ENCODE peak calls at places on chromosome 6, in five cellular contexts. One of them, this sample, is unnamed. For H3K4me1, the result is how much of the 10 kb centered on the place peaks cover.

GRCh38 chr6:111533087-111533784 is 50.2 kb upstream of the REV3L start:
- DNase-seq in Panc1: no peak
- DNase-seq in prostate gland: no peak
- DNase-seq in spleen: no peak
- DNase-seq in colonic mucosa: no peak
- DNase-seq in this sample: no peak

GRCh38 chr6:34132486-34133185 is 13.3 kb downstream of the GRM4 start:
- DNase-seq in Panc1: no peak
- DNase-seq in prostate gland: no peak
- DNase-seq in spleen: no peak
- DNase-seq in colonic mucosa: no peak
- DNase-seq in this sample: no peak

GRCh38 chr6:147508073-147508870 is at the start of gene SAMD5:
- DNase-seq in Panc1: no peak
- DNase-seq in prostate gland: peak
- DNase-seq in spleen: peak
- DNase-seq in colonic mucosa: peak
- DNase-seq in this sample: peak

GRCh38 chr6:144646066-144646800 is 361.1 kb downstream of the UTRN start:
- DNase-seq in Panc1: no peak
- DNase-seq in prostate gland: no peak
- DNase-seq in spleen: no peak
- DNase-seq in colonic mucosa: no peak
- DNase-seq in this sample: no peak

GRCh38 chr6:39231844-39232243 is 2.6 kb upstream of the KCNK5 start:
- DNase-seq in Panc1: no peak
- DNase-seq in prostate gland: no peak
- DNase-seq in spleen: peak
- DNase-seq in colonic mucosa: no peak
- DNase-seq in this sample: no peak

GRCh38 chr6:8215631-8216030 is 113.3 kb upstream of the EEF1E1 start:
- DNase-seq in Panc1: no peak
- DNase-seq in prostate gland: no peak
- DNase-seq in spleen: no peak
- DNase-seq in colonic mucosa: no peak
- DNase-seq in this sample: no peak

GRCh38 chr6:127775371-127775770 is 125.5 kb downstream of the THEMIS start:
- DNase-seq in Panc1: no peak
- DNase-seq in prostate gland: no peak
- DNase-seq in spleen: no peak
- DNase-seq in colonic mucosa: no peak
- DNase-seq in this sample: no peak

GRCh38 chr6:11033825-11034224 is 10.3 kb downstream of the ELOVL2 start:
- DNase-seq in Panc1: no peak
- DNase-seq in prostate gland: no peak
- DNase-seq in spleen: no peak
- DNase-seq in colonic mucosa: no peak
- DNase-seq in this sample: no peak

GRCh38 chr6:2158596-2159271 is 86.7 kb downstream of the GMDS start:
- DNase-seq in Panc1: no peak
- DNase-seq in prostate gland: no peak
- DNase-seq in spleen: no peak
- DNase-seq in colonic mucosa: no peak
- DNase-seq in this sample: no peak

GRCh38 chr6:74879234-74879633 is 326.6 kb downstream of the COL12A1 start:
- DNase-seq in Panc1: no peak
- DNase-seq in prostate gland: no peak
- DNase-seq in spleen: no peak
- DNase-seq in colonic mucosa: no peak
- DNase-seq in this sample: no peak

GRCh38 chr6:97288188-97288587 is 5.2 kb upstream of the MMS22L start:
- DNase-seq in Panc1: no peak
- DNase-seq in prostate gland: no peak
- DNase-seq in spleen: no peak
- DNase-seq in colonic mucosa: no peak
- DNase-seq in this sample: no peak
- H3K4me3 ChIP-seq in Panc1: no peak
- H3K4me3 ChIP-seq in prostate gland: no peak
- H3K4me3 ChIP-seq in spleen: no peak
- H3K4me3 ChIP-seq in colonic mucosa: no peak
- H3K4me3 ChIP-seq in this sample: no peak

DNA sequence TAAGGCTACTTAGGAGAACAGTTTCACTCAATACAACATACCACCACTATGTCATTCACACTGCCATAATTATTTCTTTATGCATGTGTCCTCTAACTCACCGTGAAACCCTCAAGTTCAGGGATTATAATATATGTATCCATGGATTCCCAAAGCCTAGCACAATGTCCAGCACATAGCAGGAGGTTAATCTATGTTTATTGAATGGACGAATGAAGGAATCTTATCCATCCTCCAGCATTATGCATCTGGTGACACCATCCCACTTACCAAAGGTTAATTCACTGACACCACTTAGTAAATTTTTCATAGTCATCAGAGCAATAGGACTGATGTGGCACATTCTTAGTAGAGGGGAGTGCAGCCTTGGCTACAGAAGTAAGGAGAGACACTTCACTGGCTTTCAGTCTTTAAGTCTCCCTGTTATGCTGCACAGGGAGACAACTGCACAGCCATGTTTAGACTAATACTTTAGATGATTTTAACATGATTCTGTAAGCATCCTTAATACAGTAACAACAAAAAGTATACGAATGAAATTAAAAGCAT is 49.7 kb downstream of the EPHA7 start:
- DNase-seq in Panc1: no peak
- DNase-seq in prostate gland: no peak
- DNase-seq in spleen: no peak
- DNase-seq in colonic mucosa: no peak
- DNase-seq in this sample: no peak
- H3K27ac ChIP-seq in Panc1: no peak
- H3K27ac ChIP-seq in prostate gland: no peak
- H3K27ac ChIP-seq in spleen: no peak
- H3K27ac ChIP-seq in colonic mucosa: no peak
- H3K27ac ChIP-seq in this sample: no peak

DNA sequence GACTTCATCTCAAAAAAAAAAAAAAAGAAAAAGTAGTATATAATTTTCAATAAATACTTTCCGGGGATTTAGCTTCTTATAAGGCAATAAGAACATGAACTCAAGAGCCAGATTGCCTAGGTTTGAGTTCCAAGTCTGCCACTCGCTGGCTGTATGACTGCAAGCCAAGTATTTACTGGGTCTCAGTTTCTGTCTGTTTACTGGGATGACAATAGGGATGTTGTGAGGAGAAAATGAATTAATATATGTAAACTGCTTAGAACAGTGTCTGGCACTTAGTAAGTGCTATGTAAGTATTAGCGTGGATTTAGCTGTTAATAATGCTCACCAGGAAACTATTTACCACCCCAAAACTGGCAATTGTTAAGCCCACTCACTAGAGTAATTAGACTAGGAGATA is 26.9 kb upstream of the DST start:
- DNase-seq in Panc1: no peak
- DNase-seq in prostate gland: no peak
- DNase-seq in spleen: no peak
- DNase-seq in colonic mucosa: no peak
- DNase-seq in this sample: no peak
- H3K4me1 ChIP-seq in Panc1: under half
- H3K4me1 ChIP-seq in prostate gland: under half
- H3K4me1 ChIP-seq in spleen: under half
- H3K4me1 ChIP-seq in colonic mucosa: under half
- H3K4me1 ChIP-seq in this sample: under half

DNA sequence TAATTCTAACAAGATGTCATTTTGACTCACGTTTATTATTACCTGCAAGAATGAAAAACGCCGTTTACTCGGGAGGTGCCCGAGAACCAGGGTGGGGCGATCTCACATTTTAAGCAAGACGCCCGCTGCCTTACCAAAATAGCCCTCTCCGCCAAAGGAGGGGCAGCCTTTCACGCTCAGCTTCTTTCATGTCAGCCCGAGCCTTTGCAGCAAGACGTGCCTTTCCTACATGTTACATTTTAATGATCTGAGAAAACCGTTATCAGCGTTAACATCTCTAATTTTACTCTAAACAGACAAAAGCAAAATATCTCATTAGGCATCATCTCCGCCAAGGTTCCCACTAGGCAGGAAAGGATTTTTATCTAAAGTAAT is 2.0 kb downstream of the BACH2 start:
- DNase-seq in Panc1: no peak
- DNase-seq in prostate gland: no peak
- DNase-seq in spleen: peak
- DNase-seq in colonic mucosa: no peak
- DNase-seq in this sample: no peak
- H3K4me3 ChIP-seq in Panc1: peak
- H3K4me3 ChIP-seq in prostate gland: peak
- H3K4me3 ChIP-seq in spleen: peak
- H3K4me3 ChIP-seq in colonic mucosa: peak
- H3K4me3 ChIP-seq in this sample: peak

DNA sequence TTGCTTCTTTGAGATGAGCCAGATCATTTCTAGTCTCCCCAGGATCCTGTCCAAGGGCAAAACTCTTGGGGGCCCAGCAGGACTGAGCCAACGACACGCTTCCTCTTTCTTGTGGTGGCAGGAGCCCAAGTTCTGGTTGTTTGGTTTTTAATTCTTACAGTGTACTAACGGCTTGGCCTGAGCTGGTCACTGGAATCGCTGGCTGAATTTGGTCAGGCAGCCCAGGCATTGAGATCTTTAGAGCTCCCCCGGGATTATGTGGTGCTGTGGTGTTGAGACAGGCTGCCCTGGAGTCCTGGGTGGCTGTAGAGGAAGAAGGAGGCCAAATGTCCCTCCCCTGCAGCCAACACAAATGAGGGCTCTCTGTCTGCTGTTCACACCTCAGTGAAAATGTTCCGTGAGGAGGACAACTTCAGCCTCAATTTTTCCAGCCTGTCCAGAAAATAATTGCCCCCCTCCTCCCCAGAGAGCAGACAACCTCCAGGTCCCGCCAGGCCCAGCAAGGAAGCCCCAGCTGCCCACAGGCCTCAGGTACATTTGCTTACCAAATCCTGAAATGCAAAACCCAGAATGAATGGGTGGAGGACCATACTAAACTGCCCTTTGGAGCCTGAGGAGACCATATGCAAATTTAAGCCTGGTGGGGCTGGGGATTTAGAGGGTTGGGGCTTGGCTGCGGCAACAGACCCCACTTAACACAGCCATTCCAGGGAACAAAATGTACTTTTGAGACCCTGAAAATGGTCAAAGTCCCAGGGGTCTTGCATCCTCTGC is 23.6 kb downstream of the BNIP5 start:
- DNase-seq in Panc1: no peak
- DNase-seq in prostate gland: no peak
- DNase-seq in spleen: no peak
- DNase-seq in colonic mucosa: no peak
- DNase-seq in this sample: peak
- H3K27ac ChIP-seq in Panc1: no peak
- H3K27ac ChIP-seq in prostate gland: no peak
- H3K27ac ChIP-seq in spleen: no peak
- H3K27ac ChIP-seq in colonic mucosa: no peak
- H3K27ac ChIP-seq in this sample: no peak

This sample was measured in aorta.